ENCODE peak calls at places on chromosome 18, in eight cellular contexts. One of them, this sample, is unnamed.

GRCh38 chr18:6289454-6290242 is 125.1 kb downstream of the L3MBTL4 start:
- DNase-seq in stimulated activated CD4-positive, alpha-beta T cell treated with anti-CD3 and anti-CD28 coated beads, TNF-alpha, amount 100 ng/mL, for 1 hour: no peak
- DNase-seq in stimulated activated naive CD4-positive, alpha-beta T cell: no peak
- DNase-seq in COR-L47: no peak
- DNase-seq in H7: no peak
- DNase-seq in psoas muscle: no peak
- DNase-seq in endodermal cell: no peak
- DNase-seq in aorta: no peak
- DNase-seq in this sample: no peak

GRCh38 chr18:12934454-12935071 is 13.2 kb upstream of the SEH1L start:
- DNase-seq in psoas muscle: peak
- DNase-seq in aorta: peak
- DNase-seq in stimulated activated CD4-positive, alpha-beta T cell treated with anti-CD3 and anti-CD28 coated beads, TNF-alpha, amount 100 ng/mL, for 1 hour: peak
- DNase-seq in COR-L47: peak
- DNase-seq in H7: peak
- DNase-seq in stimulated activated naive CD4-positive, alpha-beta T cell: peak
- DNase-seq in endodermal cell: peak
- DNase-seq in this sample: peak

GRCh38 chr18:67735506-67735905 is 219.0 kb upstream of the DSEL start:
- DNase-seq in stimulated activated CD4-positive, alpha-beta T cell treated with anti-CD3 and anti-CD28 coated beads, TNF-alpha, amount 100 ng/mL, for 1 hour: no peak
- DNase-seq in endodermal cell: no peak
- DNase-seq in COR-L47: no peak
- DNase-seq in aorta: no peak
- DNase-seq in H7: no peak
- DNase-seq in psoas muscle: no peak
- DNase-seq in stimulated activated naive CD4-positive, alpha-beta T cell: no peak
- DNase-seq in this sample: no peak

GRCh38 chr18:25650201-25650941 is 298.4 kb upstream of the ZNF521 start:
- DNase-seq in endodermal cell: no peak
- DNase-seq in stimulated activated naive CD4-positive, alpha-beta T cell: no peak
- DNase-seq in psoas muscle: no peak
- DNase-seq in H7: no peak
- DNase-seq in stimulated activated CD4-positive, alpha-beta T cell treated with anti-CD3 and anti-CD28 coated beads, TNF-alpha, amount 100 ng/mL, for 1 hour: no peak
- DNase-seq in aorta: no peak
- DNase-seq in COR-L47: no peak
- DNase-seq in this sample: no peak

GRCh38 chr18:47881752-47882455 is 48.6 kb downstream of the SMAD2 start:
- DNase-seq in endodermal cell: no peak
- DNase-seq in aorta: no peak
- DNase-seq in stimulated activated naive CD4-positive, alpha-beta T cell: no peak
- DNase-seq in H7: no peak
- DNase-seq in stimulated activated CD4-positive, alpha-beta T cell treated with anti-CD3 and anti-CD28 coated beads, TNF-alpha, amount 100 ng/mL, for 1 hour: no peak
- DNase-seq in psoas muscle: no peak
- DNase-seq in COR-L47: no peak
- DNase-seq in this sample: no peak

GRCh38 chr18:54192900-54193299 is 31.6 kb downstream of the MBD2 start:
- DNase-seq in aorta: no peak
- DNase-seq in stimulated activated naive CD4-positive, alpha-beta T cell: no peak
- DNase-seq in endodermal cell: no peak
- DNase-seq in psoas muscle: no peak
- DNase-seq in H7: no peak
- DNase-seq in COR-L47: no peak
- DNase-seq in stimulated activated CD4-positive, alpha-beta T cell treated with anti-CD3 and anti-CD28 coated beads, TNF-alpha, amount 100 ng/mL, for 1 hour: no peak
- DNase-seq in this sample: no peak

GRCh38 chr18:24063121-24063731 is 48.7 kb downstream of the TTC39C start:
- DNase-seq in aorta: no peak
- DNase-seq in endodermal cell: no peak
- DNase-seq in COR-L47: no peak
- DNase-seq in stimulated activated naive CD4-positive, alpha-beta T cell: no peak
- DNase-seq in stimulated activated CD4-positive, alpha-beta T cell treated with anti-CD3 and anti-CD28 coated beads, TNF-alpha, amount 100 ng/mL, for 1 hour: no peak
- DNase-seq in H7: no peak
- DNase-seq in psoas muscle: no peak
- DNase-seq in this sample: no peak

GRCh38 chr18:3966985-3967856 is 487.9 kb downstream of the DLGAP1 start:
- DNase-seq in aorta: peak
- DNase-seq in endodermal cell: peak
- DNase-seq in COR-L47: no peak
- DNase-seq in psoas muscle: no peak
- DNase-seq in H7: peak
- DNase-seq in stimulated activated naive CD4-positive, alpha-beta T cell: no peak
- DNase-seq in stimulated activated CD4-positive, alpha-beta T cell treated with anti-CD3 and anti-CD28 coated beads, TNF-alpha, amount 100 ng/mL, for 1 hour: no peak
- DNase-seq in this sample: no peak

GRCh38 chr18:68414407-68414806 is 300.5 kb downstream of the TMX3 start:
- DNase-seq in H7: no peak
- DNase-seq in aorta: no peak
- DNase-seq in stimulated activated CD4-positive, alpha-beta T cell treated with anti-CD3 and anti-CD28 coated beads, TNF-alpha, amount 100 ng/mL, for 1 hour: no peak
- DNase-seq in psoas muscle: no peak
- DNase-seq in stimulated activated naive CD4-positive, alpha-beta T cell: no peak
- DNase-seq in endodermal cell: no peak
- DNase-seq in COR-L47: no peak
- DNase-seq in this sample: no peak

GRCh38 chr18:13243363-13243762 is 24.8 kb downstream of the LDLRAD4 start:
- DNase-seq in COR-L47: no peak
- DNase-seq in psoas muscle: no peak
- DNase-seq in stimulated activated naive CD4-positive, alpha-beta T cell: no peak
- DNase-seq in endodermal cell: no peak
- DNase-seq in H7: no peak
- DNase-seq in stimulated activated CD4-positive, alpha-beta T cell treated with anti-CD3 and anti-CD28 coated beads, TNF-alpha, amount 100 ng/mL, for 1 hour: no peak
- DNase-seq in aorta: no peak
- DNase-seq in this sample: no peak

GRCh38 chr18:31723998-31724711 is 36.5 kb downstream of the SLC25A52 start:
- DNase-seq in stimulated activated CD4-positive, alpha-beta T cell treated with anti-CD3 and anti-CD28 coated beads, TNF-alpha, amount 100 ng/mL, for 1 hour: no peak
- DNase-seq in endodermal cell: no peak
- DNase-seq in psoas muscle: peak
- DNase-seq in H7: peak
- DNase-seq in aorta: peak
- DNase-seq in stimulated activated naive CD4-positive, alpha-beta T cell: no peak
- DNase-seq in COR-L47: peak
- DNase-seq in this sample: no peak

This sample was measured in T-cell.